ENCODE peak calls at places on chromosomes 3 and 15, in nine cellular contexts. J is tibial artery, A is HL-60, I is endodermal cell, X is uterus, N is H1, Y is upper lobe of left lung, G is astrocyte, C is heart right ventricle. T is an unnamed sample.
A peak's percentile ranks its signal among the peaks of the same experiment; 100 is the strongest.

GRCh38 chr15:63291507-63291906 is 14.1 kb downstream of the APH1B start:
- DNase-seq in Y (no peak), N (no peak), C (no peak), I (no peak), X (no peak), A (no peak), J (no peak), G (peak; percentile 90), T (peak; percentile 82)

GRCh38 chr15:94229591-94230365 is 1.6 kb upstream of the MCTP2 start:
- DNase-seq in C (no peak), I (no peak), Y (no peak), N (no peak), X (no peak), G (no peak), A (no peak), J (no peak), T (no peak)

GRCh38 chr3:180180795-180181194 is 144.1 kb upstream of the PEX5L start:
- DNase-seq in G (peak; percentile 45), Y (no peak), N (no peak), J (no peak), A (peak; percentile 56), I (no peak), X (no peak), C (no peak), T (no peak)

GRCh38 chr3:192929146-192929545 is 11.5 kb upstream of the MB21D2 start:
- DNase-seq in X (no peak), G (peak; percentile 49), C (no peak), Y (no peak), I (no peak), N (no peak), J (no peak), A (no peak), T (no peak)

GRCh38 chr15:90022905-90023700 is 22.0 kb downstream of the ZNF710 start:
- DNase-seq in A (no peak), N (no peak), C (no peak), Y (no peak), I (peak; percentile 24), G (no peak), J (no peak), X (no peak), T (no peak)

GRCh38 chr3:42702982-42703694 is 540 bp upstream of the HHATL start:
- DNase-seq in J (peak; percentile 14), C (no peak), N (peak; percentile 39), I (no peak), X (no peak), Y (no peak), G (no peak), A (no peak), T (no peak)

GRCh38 chr3:48240000-48240710 is 749 bp upstream of the ZNF589 start:
- DNase-seq in G (no peak), A (no peak), X (no peak), J (no peak), C (no peak), N (peak; percentile 71), Y (no peak), I (peak; percentile 81), T (no peak)

GRCh38 chr15:72229076-72229946 is 1.7 kb downstream of the PKM start:
- DNase-seq in A (peak; percentile 38), G (peak; percentile 49), I (peak; percentile 50), X (no peak), J (no peak), C (no peak), Y (no peak), N (no peak), T (no peak)

GRCh38 chr3:170458285-170458684 is 39.6 kb downstream of the CLDN11 start:
- DNase-seq in C (no peak), X (no peak), A (no peak), J (no peak), N (peak; percentile 24), G (no peak), Y (no peak), I (no peak), T (no peak)

GRCh38 chr15:66226736-66227135 is 26.8 kb downstream of the MEGF11 start:
- DNase-seq in Y (no peak), N (no peak), C (no peak), X (no peak), G (no peak), A (no peak), I (no peak), J (no peak), T (no peak)

GRCh38 chr15:83475551-83475950 is 28.4 kb downstream of the SH3GL3 start:
- DNase-seq in C (no peak), J (no peak), Y (no peak), G (peak; percentile 63), A (no peak), X (no peak), I (no peak), N (no peak), T (no peak)

GRCh38 chr3:190092250-190092649 is 28.4 kb downstream of the P3H2 start:
- DNase-seq in N (no peak), G (peak; percentile 86), X (no peak), I (no peak), A (no peak), Y (no peak), C (no peak), J (no peak), T (no peak)

GRCh38 chr3:76096036-76096435 is 310.7 kb upstream of the ZNF717 start:
- DNase-seq in X (no peak), I (no peak), A (no peak), J (no peak), G (peak; percentile 49), Y (no peak), N (no peak), C (no peak), T (no peak)

GRCh38 chr15:24877174-24877573 is 77.6 kb upstream of the SNRPN start:
- DNase-seq in N (no peak), Y (no peak), X (no peak), I (no peak), C (no peak), A (no peak), G (no peak), J (no peak), T (no peak)
- TF ChIP-seq CTCF in N (no peak), Y (no peak), X (no peak), I (peak; percentile 32), C (no peak), A (no peak), G (no peak), J (no peak), T (no peak)

GRCh38 chr15:93110502-93111040 is 21.6 kb upstream of the RGMA start:
- DNase-seq in J (no peak), Y (no peak), X (no peak), I (no peak), A (no peak), C (no peak), G (no peak), N (no peak), T (no peak)
- H3K27me3 ChIP-seq in J (peaks cover 19% of the 10 kb centered on the region), Y (peaks cover 7% of the 10 kb centered on the region), X (no peaks in the 10 kb centered on the region), I (no peaks in the 10 kb centered on the region), A (peaks cover 18% of the 10 kb centered on the region), C (peaks cover 47% of the 10 kb centered on the region), G (no peaks in the 10 kb centered on the region), N (peaks cover 10% of the 10 kb centered on the region), T (no peaks in the 10 kb centered on the region)

DNA sequence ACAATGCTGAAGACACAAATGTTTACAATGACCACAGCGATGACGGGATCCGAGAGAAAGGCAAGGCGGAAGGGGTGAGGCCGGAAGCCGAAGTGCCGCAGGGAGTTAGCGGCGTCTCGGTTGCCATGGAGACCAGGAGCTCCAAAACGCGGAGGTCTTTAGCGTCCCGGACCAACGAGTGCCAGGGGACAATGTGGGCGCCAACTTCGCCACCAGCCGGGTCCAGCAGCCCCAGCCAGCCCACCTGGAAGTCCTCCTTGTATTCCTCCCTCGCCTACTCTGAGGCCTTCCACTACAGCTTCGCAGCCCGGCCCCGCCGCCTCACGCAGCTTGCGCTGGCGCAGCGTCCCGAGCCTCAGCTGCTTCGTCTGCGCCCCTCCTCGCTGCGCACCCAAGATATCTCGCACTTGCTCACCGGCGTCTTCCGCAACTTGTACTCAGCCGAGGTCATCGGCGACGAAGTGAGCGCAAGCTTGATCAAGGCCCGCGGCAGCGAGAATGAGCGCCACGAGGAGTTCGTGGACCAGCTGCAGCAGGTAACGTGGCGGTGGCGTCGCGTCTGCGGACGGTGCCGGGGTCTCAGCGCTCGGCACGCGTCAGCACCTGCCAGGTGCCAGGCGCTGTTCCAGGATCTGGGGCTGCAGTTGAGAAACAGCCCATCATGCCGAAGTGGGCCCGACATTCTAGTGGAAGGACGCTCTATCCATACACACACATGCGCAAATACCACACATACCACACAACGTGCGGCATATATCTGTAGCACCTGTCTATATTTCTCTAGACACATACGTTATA is at the start of gene DLEC1:
- DNase-seq in A (no peak), G (peak; percentile 47), X (peak; percentile 52), C (peak; percentile 63), I (peak; percentile 90), J (peak; percentile 56), Y (peak; percentile 91), N (peak; percentile 85), T (no peak)
- H3K4me3 ChIP-seq in A (no peak within 1 kb of the TSS), G (peak within 1 kb of the TSS; percentile 63), X (peak within 1 kb of the TSS; percentile 47), C (peak within 1 kb of the TSS; percentile 57), I (peak within 1 kb of the TSS; percentile 81), J (peak within 1 kb of the TSS; percentile 47), Y (peak within 1 kb of the TSS; percentile 62), N (peak within 1 kb of the TSS; percentile 62), T (peak within 1 kb of the TSS; percentile 40)

GRCh38 chr15:75791337-75791713 is 51.9 kb upstream of the UBE2Q2 start:
- DNase-seq in A (no peak), N (no peak), Y (peak; percentile 51), I (peak; percentile 32), C (no peak), X (no peak), J (no peak), G (no peak), T (no peak)

GRCh38 chr15:75790631-75791336 is 52.5 kb upstream of the UBE2Q2 start:
- DNase-seq in C (no peak), X (no peak), I (peak; percentile 25), J (no peak), A (no peak), Y (no peak), N (no peak), G (no peak), T (no peak)

GRCh38 chr15:75782926-75783325 is 60.3 kb upstream of the UBE2Q2 start:
- DNase-seq in G (no peak), I (peak; percentile 44), N (no peak), Y (no peak), X (no peak), C (no peak), J (no peak), A (no peak), T (no peak)

GRCh38 chr15:75786564-75786925 is 56.7 kb upstream of the UBE2Q2 start:
- DNase-seq in C (no peak), J (no peak), Y (no peak), G (no peak), N (no peak), X (no peak), I (no peak), A (no peak), T (no peak)

DNA sequence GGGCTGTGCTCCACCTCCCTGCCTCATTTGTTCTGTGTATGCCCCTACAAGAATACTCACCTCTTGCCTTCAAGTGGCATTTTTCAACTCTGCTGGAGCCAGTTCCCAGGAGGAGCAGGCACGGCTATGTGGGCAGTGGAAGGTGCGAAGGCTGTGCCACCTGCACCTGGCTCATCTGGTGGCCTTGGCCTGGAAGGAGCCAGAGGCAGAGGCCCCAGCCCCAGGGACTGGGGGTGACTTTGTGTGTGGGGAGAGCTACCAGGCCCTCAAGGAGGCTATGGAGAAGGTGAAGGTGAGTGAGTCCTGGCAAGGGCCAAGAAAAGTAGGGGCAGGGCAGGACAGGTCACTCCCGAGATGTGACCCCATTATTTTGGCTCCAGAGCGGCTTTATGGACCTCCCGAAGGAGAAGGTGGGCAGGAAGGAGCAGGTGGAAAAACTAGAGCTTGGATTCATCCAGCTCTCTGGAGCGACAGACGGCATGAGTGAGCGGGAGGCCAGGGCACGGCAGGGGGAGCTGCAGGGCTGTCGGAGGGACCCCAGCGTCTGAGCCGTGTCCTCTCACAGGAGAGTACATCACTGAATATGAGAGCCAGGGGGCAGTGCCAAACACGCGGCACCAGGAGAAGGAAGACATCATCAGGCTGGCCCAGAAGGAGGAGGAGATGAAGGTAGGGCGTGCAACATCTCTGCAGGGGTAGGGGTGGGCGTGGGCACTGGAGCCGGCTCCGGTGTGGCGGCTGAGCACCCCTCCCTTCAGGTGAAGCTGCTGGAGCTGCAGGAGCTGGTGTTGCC is 57.3 kb upstream of the UBE2Q2 start:
- DNase-seq in J (no peak), A (no peak), C (no peak), Y (peak; percentile 67), X (no peak), I (peak; percentile 82), N (peak; percentile 68), G (no peak), T (no peak)
- TF ChIP-seq CTCF in J (no peak), A (no peak), C (peak; percentile 12), Y (no peak), X (no peak), I (peak; percentile 77), N (peak; percentile 61), G (peak; percentile 13), T (peak; percentile 24)